ENCODE peak calls at places on chromosomes 5 and 9, in five cellular contexts. J is foreskin fibroblast; X is stimulated activated CD8-positive, alpha-beta memory T cell treated with anti-CD3 and anti-CD28 coated beads, Interleukin-15, amount 100 ng/mL, for 24 hours; O is mucosa of gallbladder; W is fibroblast of gingiva. K is an unnamed sample.

GRCh38 chr9:122236681-122237080 is 7.9 kb upstream of the LHX6 start:
- DNase-seq in J (peak), X (no peak), O (no peak), W (no peak), K (peak)

GRCh38 chr9:35675732-35676392 is 2.1 kb downstream of the CA9 start:
- DNase-seq in J (peak), X (no peak), O (peak), W (no peak), K (no peak)

GRCh38 chr5:1227669-1228068 is 2.5 kb downstream of the SLC6A18 start:
- DNase-seq in J (peak), X (no peak), O (no peak), W (no peak), K (no peak)

GRCh38 chr5:7503564-7503963 is 107.6 kb downstream of the ADCY2 start:
- DNase-seq in J (no peak), X (no peak), O (no peak), W (no peak), K (no peak)

GRCh38 chr9:27407966-27408365 is 111.0 kb upstream of the EQTN start:
- DNase-seq in J (peak), X (no peak), O (no peak), W (no peak), K (peak)

GRCh38 chr9:93897075-93897970 is 57.8 kb downstream of the BARX1 start:
- DNase-seq in J (no peak), X (no peak), O (no peak), W (no peak), K (no peak)

GRCh38 chr5:82723168-82723567 is 354.0 kb downstream of the TMEM167A start:
- DNase-seq in J (no peak), X (no peak), O (no peak), W (no peak), K (no peak)

GRCh38 chr5:73587923-73588322 is 22.4 kb downstream of the UTP15 start:
- DNase-seq in J (no peak), X (no peak), O (no peak), W (no peak), K (no peak)

GRCh38 chr5:59317023-59317771 is 576.3 kb downstream of the PDE4D start:
- DNase-seq in J (peak), X (no peak), O (peak), W (peak), K (no peak)

GRCh38 chr5:1342268-1342667 is 2.6 kb downstream of the CLPTM1L start:
- DNase-seq in J (no peak), X (no peak), O (no peak), W (no peak), K (no peak)

GRCh38 chr9:84917366-84918063 is 248.0 kb downstream of the NTRK2 start:
- DNase-seq in J (no peak), X (no peak), O (no peak), W (no peak), K (no peak)

GRCh38 chr5:89377752-89378455 is 494.9 kb upstream of the MEF2C start:
- DNase-seq in J (peak), X (no peak), O (no peak), W (peak), K (no peak)

GRCh38 chr5:89606901-89607554 is 724.0 kb upstream of the MEF2C start:
- DNase-seq in J (no peak), X (no peak), O (no peak), W (no peak), K (no peak)

GRCh38 chr9:85056203-85056572 is 386.7 kb downstream of the NTRK2 start:
- DNase-seq in J (no peak), X (no peak), O (no peak), W (no peak), K (no peak)

GRCh38 chr9:19373527-19373926 is 6.5 kb downstream of the RPS6 start:
- DNase-seq in J (no peak), X (no peak), O (no peak), W (peak), K (peak)

GRCh38 chr9:89387970-89388867 is 69.9 kb downstream of the SECISBP2 start:
- DNase-seq in J (peak), X (no peak), O (peak), W (peak), K (no peak)

GRCh38 chr5:104573979-104574709 is 1011.6 kb upstream of the NUDT12 start:
- DNase-seq in J (no peak), X (no peak), O (no peak), W (no peak), K (peak)

GRCh38 chr9:96169488-96169887 is 132.5 kb downstream of the HSD17B3 start:
- DNase-seq in J (peak), X (no peak), O (peak), W (peak), K (no peak)

GRCh38 chr5:174828786-174829510 is 104.6 kb downstream of the MSX2 start:
- DNase-seq in J (peak), X (no peak), O (no peak), W (peak), K (no peak)

GRCh38 chr5:167167191-167167590 is 1124.3 kb upstream of the WWC1 start:
- DNase-seq in J (peak), X (no peak), O (no peak), W (no peak), K (no peak)

GRCh38 chr9:119273984-119274665 is 95.1 kb downstream of the BRINP1 start:
- DNase-seq in J (no peak), X (no peak), O (peak), W (no peak), K (no peak)

GRCh38 chr5:135714126-135714894 is 120.2 kb upstream of the SLC25A48 start:
- DNase-seq in J (peak), X (no peak), O (no peak), W (peak), K (no peak)

GRCh38 chr5:1913578-1913977 is 30.9 kb upstream of the IRX4 start:
- DNase-seq in J (no peak), X (no peak), O (no peak), W (no peak), K (no peak)

K was measured in RKO.